ENCODE peak calls at places on chromosomes 6 and 20, in six cellular contexts. M is fibroblast of lung; R is heart right ventricle; F is CD8-positive, alpha-beta T cell; H is HFF-Myc; N is PC-9. J is an unnamed sample.

GRCh38 chr20:20205862-20206236 is 153.5 kb downstream of the CFAP61 start:
- DNase-seq in H (no peak), F (no peak), R (no peak), M (no peak), N (no peak), J (no peak)

GRCh38 chr20:44942264-44942973 is 17.8 kb downstream of the TOMM34 start:
- DNase-seq in R (no peak), F (no peak), H (no peak), N (no peak), M (no peak), J (no peak)

GRCh38 chr6:120675886-120676285 is 658.4 kb downstream of the TBC1D32 start:
- DNase-seq in R (no peak), H (no peak), M (no peak), F (no peak), N (no peak), J (no peak)

GRCh38 chr20:11740975-11741374 is 176.7 kb upstream of the BTBD3 start:
- DNase-seq in N (no peak), M (no peak), F (no peak), R (no peak), H (no peak), J (no peak)

GRCh38 chr20:3199206-3199605 is 5.3 kb downstream of the DDRGK1 start:
- DNase-seq in N (no peak), M (no peak), F (no peak), R (no peak), H (no peak), J (no peak)

GRCh38 chr20:18263723-18264122 is 24.6 kb upstream of the ZNF133 start:
- DNase-seq in N (peak), M (peak), F (no peak), H (no peak), R (no peak), J (no peak)

GRCh38 chr6:25054469-25054868 is 118.7 kb upstream of the RIPOR2 start:
- DNase-seq in N (peak), F (no peak), M (peak), H (no peak), R (no peak), J (peak)

GRCh38 chr6:90080876-90081464 is 186.7 kb downstream of the GJA10 start:
- DNase-seq in F (peak), R (no peak), M (no peak), H (no peak), N (no peak), J (no peak)

GRCh38 chr6:154222716-154223115 is 133.9 kb downstream of the IPCEF1 start:
- DNase-seq in M (no peak), F (no peak), N (no peak), R (no peak), H (no peak), J (no peak)

GRCh38 chr6:42315220-42315990 is 97.7 kb upstream of the MRPS10 start:
- DNase-seq in H (no peak), R (no peak), M (no peak), F (no peak), N (no peak), J (no peak)

GRCh38 chr6:19032486-19033295 is 645.5 kb downstream of the RNF144B start:
- DNase-seq in R (peak), F (no peak), M (no peak), N (no peak), H (no peak), J (no peak)

GRCh38 chr20:13180986-13181889 is 39.8 kb upstream of the ISM1 start:
- DNase-seq in M (no peak), N (no peak), F (no peak), R (no peak), H (no peak), J (no peak)

GRCh38 chr20:38728237-38728761 is 4.0 kb downstream of the SLC32A1 start:
- DNase-seq in R (no peak), N (no peak), F (no peak), M (no peak), H (no peak), J (no peak)

GRCh38 chr6:54860739-54861138 is 14.2 kb downstream of the FAM83B start:
- DNase-seq in N (no peak), H (peak), R (no peak), M (peak), F (no peak), J (peak)

GRCh38 chr6:142478117-142478516 is 176.3 kb downstream of the ADGRG6 start:
- DNase-seq in M (peak), F (no peak), N (no peak), R (no peak), H (peak), J (no peak)

GRCh38 chr20:53382263-53382844 is 211.3 kb downstream of the ZNF217 start:
- DNase-seq in F (no peak), N (no peak), M (no peak), H (no peak), R (no peak), J (no peak)

GRCh38 chr6:170111816-170112582 is 178.9 kb downstream of the DLL1 start:
- DNase-seq in M (no peak), R (peak), H (no peak), F (no peak), N (no peak), J (no peak)

GRCh38 chr6:47241742-47242482 is 67.8 kb downstream of the TNFRSF21 start:
- DNase-seq in F (no peak), M (no peak), N (no peak), H (no peak), R (no peak), J (no peak)

DNA sequence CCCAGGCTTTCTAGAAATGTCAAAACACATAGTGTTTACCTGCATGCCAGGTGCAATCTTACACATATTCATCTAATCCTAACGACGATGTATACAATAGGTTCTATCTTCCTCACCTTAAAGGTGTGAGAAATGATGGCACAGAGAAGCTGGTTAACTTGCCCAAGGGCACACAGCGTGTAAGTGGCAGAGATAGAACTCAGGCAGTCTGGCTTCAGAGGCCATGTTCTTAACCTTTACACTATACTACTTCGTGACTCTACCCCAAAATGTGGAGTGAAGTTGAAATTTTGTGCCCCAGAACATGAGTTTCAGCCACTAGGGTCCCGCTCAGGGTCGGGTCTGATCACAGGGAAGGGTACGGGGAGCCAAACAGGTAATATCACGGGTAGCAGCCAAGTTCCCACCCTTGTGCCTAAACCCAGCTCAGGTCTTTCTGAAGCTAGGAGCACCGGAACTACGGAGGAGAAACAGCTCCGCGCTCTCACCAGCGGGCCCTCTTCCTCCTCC is 523 bp downstream of the VPS52 start:
- DNase-seq in N (no peak), M (no peak), F (no peak), H (no peak), R (no peak), J (no peak)
- TF ChIP-seq CTCF in N (no peak), M (no peak), F (no peak), H (no peak), R (no peak), J (no peak)

GRCh38 chr6:31831350-31832215 is 4.0 kb downstream of the HSPA1B start:
- DNase-seq in F (no peak), R (no peak), M (no peak), H (no peak), N (no peak), J (no peak)
- H3K4me3 ChIP-seq in F (no peak), R (peak), M (peak), H (peak), N (peak), J (no peak)

GRCh38 chr6:80214436-80215022 is 108.1 kb downstream of the BCKDHB start:
- DNase-seq in N (no peak), M (peak), F (peak), H (peak), R (peak), J (no peak)
- TF ChIP-seq CTCF in N (peak), M (peak), F (peak), H (peak), R (peak), J (peak)

DNA sequence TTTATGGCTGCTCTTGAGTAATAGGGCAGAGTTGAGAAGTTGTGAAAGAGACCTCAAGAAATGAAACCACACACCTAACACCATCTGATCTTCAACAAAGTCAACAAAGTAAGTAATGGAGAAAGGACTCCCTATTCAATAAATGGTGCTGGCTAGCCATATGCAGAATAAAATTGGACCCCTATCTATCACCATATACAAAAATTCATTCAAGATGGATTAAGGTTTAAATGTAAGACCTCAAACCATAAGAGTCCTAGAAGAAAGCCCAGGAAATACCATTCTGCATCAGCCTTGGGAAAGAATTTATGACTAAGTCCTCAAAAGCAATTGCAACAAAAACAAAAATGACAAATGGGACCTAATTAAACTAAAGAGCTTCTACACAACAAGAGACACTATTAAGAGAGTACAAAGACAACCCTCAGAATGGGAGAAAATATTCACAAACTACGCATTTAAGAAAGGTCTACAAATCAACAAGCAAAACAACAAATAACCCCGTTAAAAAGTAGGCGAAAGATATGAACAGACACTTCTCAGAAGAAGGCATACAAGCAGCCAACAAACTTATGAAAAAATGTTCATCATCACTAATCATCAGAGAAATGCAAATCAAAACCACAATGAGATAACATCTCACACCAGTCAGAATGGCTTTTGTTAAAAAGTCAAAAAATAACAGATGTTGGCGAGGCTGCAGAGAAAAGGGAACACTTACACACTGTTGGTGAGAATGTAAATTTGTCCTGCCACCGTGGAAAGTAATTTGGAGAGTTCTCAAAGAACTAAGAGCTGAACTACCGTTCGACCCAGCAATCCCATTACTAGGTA is 4.0 kb downstream of the MAP3K5 start:
- DNase-seq in F (no peak), R (no peak), M (peak), N (peak), H (no peak), J (peak)
- H3K4me3 ChIP-seq in F (no peak), R (no peak), M (peak), N (peak), H (no peak), J (no peak)

GRCh38 chr20:24291066-24291465 is 178.4 kb upstream of the SYNDIG1 start:
- DNase-seq in H (no peak), F (no peak), N (no peak), R (no peak), M (no peak), J (no peak)

GRCh38 chr20:24297928-24298327 is 171.5 kb upstream of the SYNDIG1 start:
- DNase-seq in H (no peak), N (no peak), M (no peak), F (no peak), R (no peak), J (no peak)

DNA sequence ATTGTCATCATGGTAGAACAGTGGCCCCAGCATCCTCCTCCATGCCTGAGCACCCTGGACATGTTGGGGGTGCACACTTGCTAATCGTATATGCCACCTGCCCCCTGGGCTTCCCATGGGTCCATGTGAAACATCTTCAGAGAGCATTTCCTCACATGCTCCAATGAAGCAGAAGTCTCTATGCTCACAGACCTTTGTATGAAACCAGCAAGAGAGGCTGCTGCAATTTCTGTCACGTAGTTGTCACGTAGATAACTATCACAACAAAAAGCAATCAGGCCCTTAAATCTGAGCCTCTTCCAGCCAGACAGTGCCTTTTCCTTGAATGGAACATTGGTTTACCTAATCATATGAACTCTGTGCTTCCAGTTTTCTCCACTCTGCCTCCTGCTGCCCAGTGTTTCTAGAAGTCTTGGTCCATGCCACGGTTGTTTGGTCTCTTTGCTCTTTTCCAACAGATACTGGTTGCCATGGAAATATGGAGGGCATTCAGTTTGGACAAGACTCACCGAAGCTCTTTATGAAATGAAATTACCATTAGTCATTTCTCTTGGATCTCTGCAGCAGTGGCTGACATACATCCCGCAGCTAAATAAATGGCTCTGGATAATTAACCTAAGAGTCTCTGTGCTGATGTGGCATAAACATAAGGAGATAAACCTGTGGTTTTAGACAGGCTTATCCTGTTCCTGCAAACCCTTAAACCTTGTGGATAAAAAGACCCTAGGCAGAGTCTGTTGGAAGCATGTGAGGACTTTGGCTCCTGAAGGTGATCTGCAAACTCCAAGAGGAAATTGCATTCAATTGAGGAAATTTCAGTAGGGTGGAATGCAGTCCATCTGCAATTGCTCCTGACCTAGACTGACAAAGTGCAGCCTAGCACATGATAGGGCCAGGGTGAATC is 172.7 kb upstream of the SYNDIG1 start:
- DNase-seq in H (no peak), N (peak), R (no peak), M (no peak), F (no peak), J (no peak)
- TF ChIP-seq CTCF in H (no peak), N (no peak), R (no peak), M (no peak), F (no peak), J (no peak)

J was measured in BJ.